ENCODE peak calls at places on chromosomes 6 and 20, in six cellular contexts. R is GM12891, O is HepG2, H is GM12878, S is H1, M is K562. K is an unnamed sample.

GRCh38 chr20:12394786-12395185 is 477.1 kb downstream of the BTBD3 start:
- DNase-seq in R (no peak), O (no peak), H (no peak), S (no peak), M (no peak), K (no peak)

GRCh38 chr20:48679011-48679410 is 148.8 kb downstream of the PREX1 start:
- DNase-seq in R (no peak), O (no peak), H (no peak), S (no peak), M (no peak), K (no peak)

GRCh38 chr6:28648035-28648877 is 122.6 kb downstream of the GPX5 start:
- DNase-seq in R (no peak), O (peak), H (peak), S (peak), M (peak), K (no peak)

GRCh38 chr20:46222521-46223007 is 85.7 kb downstream of the CDH22 start:
- DNase-seq in R (no peak), O (no peak), H (no peak), S (peak), M (no peak), K (no peak)

GRCh38 chr6:137547186-137547585 is 53.0 kb upstream of the OLIG3 start:
- DNase-seq in R (no peak), O (no peak), H (no peak), S (no peak), M (no peak), K (no peak)

GRCh38 chr6:84137051-84137375 is 90.4 kb downstream of the CEP162 start:
- DNase-seq in R (no peak), O (no peak), H (no peak), S (no peak), M (peak), K (no peak)

GRCh38 chr20:22462975-22463914 is 121.1 kb downstream of the FOXA2 start:
- DNase-seq in R (no peak), O (no peak), H (no peak), S (no peak), M (no peak), K (no peak)

GRCh38 chr6:41698350-41698781 is 37.0 kb downstream of the TFEB start:
- DNase-seq in R (no peak), O (no peak), H (no peak), S (no peak), M (no peak), K (no peak)

GRCh38 chr20:63774348-63774735 is 34.8 kb downstream of the SLC2A4RG start:
- DNase-seq in R (no peak), O (no peak), H (no peak), S (no peak), M (no peak), K (no peak)

GRCh38 chr6:146948790-146949342 is 255.4 kb upstream of the STXBP5 start:
- DNase-seq in R (no peak), O (no peak), H (no peak), S (no peak), M (no peak), K (no peak)

GRCh38 chr20:1998193-1998520 is 4.3 kb upstream of the PDYN start:
- DNase-seq in R (no peak), O (no peak), H (no peak), S (no peak), M (no peak), K (no peak)

GRCh38 chr20:60453847-60454246 is 495.6 kb downstream of the CDH26 start:
- DNase-seq in R (no peak), O (no peak), H (no peak), S (peak), M (peak), K (no peak)

GRCh38 chr20:34122274-34122980 is 10.4 kb upstream of the EIF2S2 start:
- DNase-seq in R (no peak), O (no peak), H (no peak), S (no peak), M (no peak), K (no peak)

GRCh38 chr6:162940426-162940825 is 212.7 kb downstream of the PACRG start:
- DNase-seq in R (no peak), O (no peak), H (no peak), S (no peak), M (no peak), K (no peak)

GRCh38 chr20:47295921-47296426 is 60.5 kb downstream of the ZMYND8 start:
- DNase-seq in R (no peak), O (no peak), H (no peak), S (no peak), M (no peak), K (no peak)

GRCh38 chr6:72946766-72947165 is 278.5 kb downstream of the KHDC1L start:
- DNase-seq in R (no peak), O (peak), H (no peak), S (no peak), M (no peak), K (no peak)

GRCh38 chr6:33744895-33745546 is 1.7 kb downstream of the IP6K3 start:
- DNase-seq in R (no peak), O (no peak), H (no peak), S (peak), M (no peak), K (no peak)

GRCh38 chr6:37628611-37629320 is 68.9 kb downstream of the MDGA1 start:
- DNase-seq in R (no peak), O (no peak), H (no peak), S (no peak), M (no peak), K (no peak)

GRCh38 chr20:18048191-18048590 is 9.5 kb downstream of the OVOL2 start:
- DNase-seq in R (no peak), O (no peak), H (no peak), S (no peak), M (no peak), K (no peak)

GRCh38 chr6:144878577-144878976 is 593.4 kb downstream of the UTRN start:
- DNase-seq in R (no peak), O (no peak), H (no peak), S (no peak), M (no peak), K (no peak)

GRCh38 chr20:14418441-14418840 is 81.0 kb upstream of the FLRT3 start:
- DNase-seq in R (no peak), O (no peak), H (no peak), S (no peak), M (no peak), K (no peak)

GRCh38 chr6:82095091-82095490 is 152.5 kb downstream of the IBTK start:
- DNase-seq in R (no peak), O (no peak), H (no peak), S (no peak), M (no peak), K (no peak)

GRCh38 chr6:86147859-86148258 is 505.2 kb upstream of the SYNCRIP start:
- DNase-seq in R (no peak), O (no peak), H (no peak), S (no peak), M (no peak), K (no peak)

GRCh38 chr6:159012201-159012600 is 12.2 kb upstream of the RSPH3 start:
- DNase-seq in R (no peak), O (no peak), H (no peak), S (no peak), M (no peak), K (no peak)

GRCh38 chr20:24194133-24194532 is 205.6 kb upstream of the GGTLC1 start:
- DNase-seq in R (no peak), O (no peak), H (no peak), S (no peak), M (no peak), K (no peak)

GRCh38 chr20:59147197-59147596 is 16.4 kb upstream of the ZNF831 start:
- DNase-seq in R (no peak), O (no peak), H (no peak), S (no peak), M (no peak), K (no peak)

GRCh38 chr20:61937963-61938838 is 127.5 kb downstream of the TAF4 start:
- DNase-seq in R (no peak), O (no peak), H (no peak), S (peak), M (no peak), K (no peak)

GRCh38 chr20:50292324-50293243 is 102.0 kb downstream of the CEBPB start:
- DNase-seq in R (no peak), O (peak), H (no peak), S (no peak), M (peak), K (no peak)

GRCh38 chr6:163643866-163644265 is 229.3 kb downstream of the QKI start:
- DNase-seq in R (no peak), O (no peak), H (no peak), S (no peak), M (no peak), K (no peak)

GRCh38 chr20:41879151-41879550 is 261.0 kb upstream of the CHD6 start:
- DNase-seq in R (no peak), O (no peak), H (no peak), S (no peak), M (no peak), K (no peak)

GRCh38 chr6:13703496-13703895 is 8.1 kb downstream of the RANBP9 start:
- DNase-seq in R (no peak), O (no peak), H (no peak), S (no peak), M (no peak), K (no peak)

GRCh38 chr20:25237610-25238318 is 10.1 kb upstream of the PYGB start:
- DNase-seq in R (no peak), O (peak), H (no peak), S (no peak), M (peak), K (no peak)

GRCh38 chr20:13825465-13825864 is 40.6 kb downstream of the NDUFAF5 start:
- DNase-seq in R (no peak), O (no peak), H (no peak), S (no peak), M (no peak), K (no peak)

GRCh38 chr6:72890671-72891070 is 268.8 kb downstream of the KCNQ5 start:
- DNase-seq in R (no peak), O (no peak), H (no peak), S (no peak), M (no peak), K (no peak)

GRCh38 chr20:63072231-63072791 is 65.5 kb upstream of the BHLHE23 start:
- DNase-seq in R (no peak), O (no peak), H (no peak), S (no peak), M (no peak), K (no peak)

GRCh38 chr6:166361080-166361429 is 18.7 kb upstream of the SFT2D1 start:
- DNase-seq in R (no peak), O (peak), H (no peak), S (no peak), M (no peak), K (no peak)

GRCh38 chr6:41411961-41412360 is 76.6 kb downstream of the NCR2 start:
- DNase-seq in R (no peak), O (no peak), H (no peak), S (no peak), M (no peak), K (no peak)

GRCh38 chr20:5100684-5101347 is 18.9 kb downstream of the PCNA start:
- DNase-seq in R (no peak), O (peak), H (no peak), S (peak), M (peak), K (no peak)

GRCh38 chr6:42449917-42450313 is 1.8 kb downstream of the TRERF1 start:
- DNase-seq in R (no peak), O (no peak), H (no peak), S (no peak), M (no peak), K (no peak)

GRCh38 chr6:35687658-35688604 is 784 bp downstream of the FKBP5 start:
- DNase-seq in R (no peak), O (no peak), H (peak), S (peak), M (peak), K (peak)

GRCh38 chr6:75204959-75205775 is 686 bp downstream of the COL12A1 start:
- DNase-seq in R (no peak), O (no peak), H (no peak), S (peak), M (no peak), K (peak)
- TF ChIP-seq POLR2A in R (no peak), O (no peak), H (no peak), S (no peak), M (no peak), K (no peak)

GRCh38 chr6:100230976-100231316 is 233.8 kb downstream of the SIM1 start:
- DNase-seq in R (no peak), O (no peak), H (no peak), S (no peak), M (no peak), K (no peak)
- TF ChIP-seq TAF1 in R (no peak), O (no peak), H (no peak), S (no peak), M (no peak), K (no peak)

GRCh38 chr6:3593161-3593560 is 136.3 kb upstream of the SLC22A23 start:
- DNase-seq in R (no peak), O (no peak), H (no peak), S (no peak), M (no peak), K (no peak)

GRCh38 chr6:3594196-3594595 is 137.3 kb upstream of the SLC22A23 start:
- DNase-seq in R (no peak), O (no peak), H (no peak), S (no peak), M (no peak), K (no peak)

GRCh38 chr6:3596736-3597135 is 139.9 kb upstream of the SLC22A23 start:
- DNase-seq in R (no peak), O (no peak), H (no peak), S (no peak), M (no peak), K (no peak)

GRCh38 chr6:3591970-3592369 is 135.1 kb upstream of the SLC22A23 start:
- DNase-seq in R (no peak), O (no peak), H (no peak), S (no peak), M (no peak), K (no peak)

GRCh38 chr6:3592371-3592941 is 135.6 kb upstream of the SLC22A23 start:
- DNase-seq in R (no peak), O (peak), H (no peak), S (no peak), M (no peak), K (no peak)
- TF ChIP-seq POLR2AphosphoS5 in R (no peak), O (no peak), H (no peak), S (no peak), M (no peak), K (no peak)

GRCh38 chr6:90284745-90285481 is 11.7 kb downstream of the BACH2 start:
- DNase-seq in R (no peak), O (no peak), H (peak), S (no peak), M (peak), K (no peak)

GRCh38 chr6:90285611-90286381 is 10.8 kb downstream of the BACH2 start:
- DNase-seq in R (no peak), O (peak), H (peak), S (no peak), M (peak), K (no peak)

GRCh38 chr6:90288404-90288803 is 8.2 kb downstream of the BACH2 start:
- DNase-seq in R (no peak), O (no peak), H (no peak), S (no peak), M (no peak), K (no peak)

GRCh38 chr6:90286884-90287488 is 9.7 kb downstream of the BACH2 start:
- DNase-seq in R (no peak), O (peak), H (no peak), S (peak), M (peak), K (no peak)

GRCh38 chr6:90284236-90284744 is 12.4 kb downstream of the BACH2 start:
- DNase-seq in R (no peak), O (no peak), H (no peak), S (no peak), M (peak), K (no peak)
- TF ChIP-seq POLR2A in R (no peak), O (no peak), H (no peak), S (no peak), M (no peak), K (no peak)

GRCh38 chr6:112180095-112180820 is 74.1 kb downstream of the LAMA4 start:
- DNase-seq in R (peak), O (peak), H (no peak), S (no peak), M (peak), K (peak)
- TF ChIP-seq TAF1 in R (no peak), O (no peak), H (no peak), S (no peak), M (no peak), K (no peak)